ENCODE peak calls at places on chromosomes 16 and 17, in six cellular contexts. N is AG09319, L is HepG2, C is AG09309, S is progenitor cell of endocrine pancreas, E is A549. F is an unnamed sample.

GRCh38 chr17:59466943-59467801 is 98.2 kb upstream of the DHX40 start:
- DNase-seq in N (no peak), L (peak; percentile 41), C (no peak), S (no peak), E (no peak), F (no peak)

GRCh38 chr16:88733630-88734360 is 27.5 kb downstream of the CTU2 start:
- DNase-seq in N (no peak), L (no peak), C (no peak), S (no peak), E (no peak), F (no peak)

GRCh38 chr17:73311428-73311780 is 397 bp downstream of the CDC42EP4 start:
- DNase-seq in N (no peak), L (no peak), C (no peak), S (peak; percentile 44), E (no peak), F (no peak)

GRCh38 chr17:43562679-43563146 is 16.6 kb upstream of the ETV4 start:
- DNase-seq in N (no peak), L (peak; percentile 56), C (no peak), S (no peak), E (no peak), F (no peak)

GRCh38 chr17:74085434-74085833 is 118.0 kb upstream of the RPL38 start:
- DNase-seq in N (no peak), L (no peak), C (no peak), S (no peak), E (peak; percentile 57), F (no peak)

GRCh38 chr17:1617620-1618174 is 10.9 kb downstream of the SLC43A2 start:
- DNase-seq in N (peak; percentile 54), L (no peak), C (peak; percentile 65), S (no peak), E (peak; percentile 88), F (no peak)

GRCh38 chr16:16868727-16869126 is 489.8 kb downstream of the NPIPA7 start:
- DNase-seq in N (no peak), L (no peak), C (no peak), S (no peak), E (no peak), F (no peak)

GRCh38 chr16:9033125-9033830 is 58.2 kb upstream of the HAPSTR1 start:
- DNase-seq in N (no peak), L (peak; percentile 76), C (no peak), S (no peak), E (peak; percentile 83), F (peak; percentile 40)

GRCh38 chr16:23025692-23026305 is 123.5 kb downstream of the USP31 start:
- DNase-seq in N (peak; percentile 5), L (no peak), C (peak; percentile 39), S (no peak), E (no peak), F (no peak)

GRCh38 chr17:927611-928461 is 51.7 kb downstream of the NXN start:
- DNase-seq in N (peak; percentile 92), L (no peak), C (peak; percentile 99), S (no peak), E (peak; percentile 72), F (no peak)

GRCh38 chr17:68398731-68399637 is 58.3 kb downstream of the WIPI1 start:
- DNase-seq in N (no peak), L (peak; percentile 91), C (no peak), S (peak; percentile 45), E (peak; percentile 82), F (peak; percentile 55)

GRCh38 chr16:66337434-66338188 is 28.9 kb upstream of the CDH5 start:
- DNase-seq in N (no peak), L (no peak), C (no peak), S (no peak), E (no peak), F (no peak)

GRCh38 chr17:57033296-57033695 is 51.8 kb upstream of the AKAP1 start:
- DNase-seq in N (no peak), L (no peak), C (no peak), S (no peak), E (no peak), F (no peak)

GRCh38 chr17:1050996-1051925 is 54.3 kb downstream of the TIMM22 start:
- DNase-seq in N (no peak), L (no peak), C (no peak), S (no peak), E (no peak), F (no peak)

GRCh38 chr16:85984947-85985451 is 86.0 kb downstream of the IRF8 start:
- DNase-seq in N (no peak), L (no peak), C (no peak), S (no peak), E (no peak), F (no peak)

GRCh38 chr16:85988723-85989313 is 89.9 kb downstream of the IRF8 start:
- DNase-seq in N (no peak), L (no peak), C (no peak), S (no peak), E (no peak), F (no peak)

GRCh38 chr16:85988306-85988705 is 89.3 kb downstream of the IRF8 start:
- DNase-seq in N (no peak), L (no peak), C (no peak), S (no peak), E (no peak), F (no peak)

GRCh38 chr16:85987750-85988078 is 88.8 kb downstream of the IRF8 start:
- DNase-seq in N (no peak), L (no peak), C (no peak), S (no peak), E (no peak), F (no peak)

GRCh38 chr16:85986931-85987749 is 88.2 kb downstream of the IRF8 start:
- DNase-seq in N (no peak), L (peak; percentile 12), C (no peak), S (peak; percentile 27), E (no peak), F (peak; percentile 26)
- TF ChIP-seq CTCF in N (peak; percentile 25), L (peak; percentile 65), C (peak; percentile 36), S (peak; percentile 41), E (peak; percentile 50), F (peak; percentile 53)

GRCh38 chr17:19260958-19261357 is 23.8 kb downstream of the EPN2 start:
- DNase-seq in N (no peak), L (no peak), C (no peak), S (no peak), E (peak; percentile 50), F (no peak)
- TF ChIP-seq CTCF in N (no peak), L (no peak), C (no peak), S (no peak), E (no peak), F (peak; percentile 32)

DNA sequence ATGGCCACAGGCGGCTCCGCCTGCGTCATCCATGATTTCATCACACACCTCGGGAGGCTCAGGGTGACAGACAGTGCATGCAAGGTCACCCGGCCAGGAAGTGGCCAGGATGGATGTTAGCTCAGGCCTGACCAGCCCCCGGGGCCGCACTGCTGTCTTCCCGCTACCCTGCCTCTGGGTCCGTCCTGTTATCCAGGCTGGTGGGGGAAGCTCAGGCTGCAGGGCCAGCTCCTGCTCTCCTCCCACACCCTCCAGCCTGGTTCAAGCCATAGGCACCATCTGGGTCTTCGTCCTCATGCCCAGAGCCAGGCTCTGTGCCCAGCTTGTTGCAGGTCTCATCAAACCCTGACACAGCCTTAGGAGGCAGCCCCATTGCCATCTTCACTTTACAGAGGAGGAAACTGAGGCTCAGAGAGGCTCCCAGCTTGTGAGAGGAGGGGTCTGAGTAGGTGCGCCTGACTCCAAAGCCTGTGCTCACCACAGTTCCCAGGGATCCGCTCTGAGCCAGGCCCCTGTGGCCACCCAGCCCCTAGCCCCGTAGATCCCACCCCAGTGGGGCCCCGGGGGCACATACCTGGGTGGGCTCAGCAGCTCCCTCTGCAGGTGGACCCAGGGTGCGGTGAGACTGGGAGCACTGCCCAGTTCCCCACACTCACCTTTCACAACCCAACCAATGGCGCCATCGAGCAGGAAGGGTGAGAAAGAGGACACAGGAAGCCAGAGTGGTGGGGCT is 414 bp upstream of the ADGRG3 start:
- DNase-seq in N (no peak), L (peak; percentile 91), C (no peak), S (no peak), E (peak; percentile 54), F (no peak)
- TF ChIP-seq CTCF in N (no peak), L (peak; percentile 79), C (no peak), S (no peak), E (no peak), F (peak; percentile 25)

GRCh38 chr17:45946841-45947256 is 52.2 kb upstream of the STH start:
- DNase-seq in N (no peak), L (no peak), C (no peak), S (no peak), E (no peak), F (no peak)
- TF ChIP-seq CTCF in N (no peak), L (peak; percentile 14), C (no peak), S (no peak), E (no peak), F (no peak)

GRCh38 chr17:36856169-36856568 is 81.1 kb upstream of the LHX1 start:
- DNase-seq in N (no peak), L (no peak), C (no peak), S (no peak), E (no peak), F (no peak)

GRCh38 chr17:36856921-36857381 is 80.3 kb upstream of the LHX1 start:
- DNase-seq in N (no peak), L (no peak), C (no peak), S (no peak), E (no peak), F (no peak)

GRCh38 chr17:36857698-36858097 is 79.6 kb upstream of the LHX1 start:
- DNase-seq in N (no peak), L (peak; percentile 47), C (no peak), S (no peak), E (no peak), F (no peak)

GRCh38 chr17:36854982-36855381 is 82.3 kb upstream of the LHX1 start:
- DNase-seq in N (no peak), L (no peak), C (no peak), S (no peak), E (no peak), F (no peak)

DNA sequence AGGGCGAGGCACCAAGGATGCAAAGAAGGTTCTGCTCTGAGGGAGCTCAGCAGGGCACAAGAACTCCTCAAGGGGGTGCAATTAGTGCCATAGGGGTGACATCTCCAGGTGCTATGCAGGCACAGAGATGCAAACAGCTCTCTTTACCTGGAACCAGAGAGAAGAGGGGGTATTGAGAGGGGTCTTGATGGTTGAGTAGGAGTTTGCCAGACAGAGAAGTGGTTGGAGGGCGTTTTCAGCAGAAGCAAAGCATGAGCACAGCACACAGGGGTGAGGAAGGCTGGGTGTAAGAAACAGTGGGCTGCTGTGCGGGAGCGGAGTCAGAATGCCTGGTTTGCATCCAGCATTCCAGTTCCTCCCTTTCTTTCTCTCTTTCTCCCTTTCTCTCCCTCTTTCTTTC is 81.8 kb upstream of the LHX1 start:
- DNase-seq in N (no peak), L (no peak), C (no peak), S (no peak), E (no peak), F (no peak)
- TF ChIP-seq CTCF in N (no peak), L (no peak), C (no peak), S (no peak), E (no peak), F (no peak)

DNA sequence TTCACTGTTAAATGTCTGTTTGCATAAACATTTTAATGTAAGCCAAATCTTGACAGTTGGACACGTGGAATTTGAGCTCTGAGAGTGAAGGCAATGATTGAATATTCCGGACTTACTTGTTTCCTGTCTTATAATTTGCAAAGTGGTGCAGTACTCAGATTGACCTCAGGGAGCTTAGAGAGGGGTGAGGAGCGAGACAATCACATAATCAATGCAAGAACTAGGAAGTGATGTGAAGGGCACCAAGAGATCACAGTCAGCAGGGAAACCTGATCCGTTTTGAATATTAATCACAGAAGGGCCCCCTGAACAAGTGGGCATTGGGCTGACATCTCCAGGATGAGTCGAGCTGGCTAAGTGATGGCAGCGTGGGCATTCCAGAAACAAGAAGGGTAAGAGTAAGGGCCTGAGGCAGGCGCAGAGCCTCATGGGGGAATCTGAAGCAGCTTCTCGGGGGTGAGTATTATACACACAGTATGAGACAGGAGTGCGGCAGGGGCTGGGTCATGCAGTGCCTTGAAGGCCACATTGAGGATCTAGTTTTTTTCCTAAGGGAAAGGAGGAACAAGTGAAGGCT is 26.1 kb downstream of the TEX2 start:
- DNase-seq in N (no peak), L (peak; percentile 37), C (no peak), S (no peak), E (peak; percentile 15), F (no peak)
- TF ChIP-seq CTCF in N (no peak), L (no peak), C (peak; percentile 2), S (peak; percentile 61), E (no peak), F (peak; percentile 62)

F was measured in neural crest cell.